ENCODE peak calls at places on chromosome 9, in four cellular contexts. A, D, H and K are unnamed samples.

GRCh38 chr9:37105169-37105750 is 15.1 kb upstream of the ZCCHC7 start:
- DNase-seq in A (no peak), D (no peak), H (no peak), K (no peak)

GRCh38 chr9:109161471-109161870 is 5.6 kb downstream of the FRRS1L start:
- DNase-seq in A (no peak), D (no peak), H (no peak), K (no peak)

GRCh38 chr9:82334286-82334685 is 345.7 kb downstream of the SPATA31D1 start:
- DNase-seq in A (no peak), D (no peak), H (peak; percentile 12), K (no peak)

GRCh38 chr9:36671561-36671960 is 98.9 kb downstream of the MELK start:
- DNase-seq in A (no peak), D (no peak), H (no peak), K (no peak)

GRCh38 chr9:5388026-5388806 is 48.5 kb upstream of the RLN1 start:
- DNase-seq in A (no peak), D (no peak), H (peak; percentile 38), K (no peak)

GRCh38 chr9:33458444-33458843 is 11.1 kb upstream of the AQP3 start:
- DNase-seq in A (no peak), D (peak; percentile 61), H (no peak), K (no peak)

GRCh38 chr9:95506692-95507455 is 9.9 kb downstream of the PTCH1 start:
- DNase-seq in A (no peak), D (peak; percentile 54), H (peak; percentile 73), K (no peak)

GRCh38 chr9:73172811-73173210 is 21.1 kb downstream of the ANXA1 start:
- DNase-seq in A (no peak), D (no peak), H (no peak), K (no peak)

GRCh38 chr9:22049411-22049810 is 40.3 kb upstream of the CDKN2B start:
- DNase-seq in A (no peak), D (no peak), H (peak; percentile 56), K (no peak)

GRCh38 chr9:35658894-35659220 is 765 bp downstream of the CCDC107 start:
- DNase-seq in A (no peak), D (no peak), H (peak; percentile 64), K (no peak)

GRCh38 chr9:121820286-121821005 is 169.0 kb downstream of the DAB2IP start:
- DNase-seq in A (no peak), D (no peak), H (no peak), K (no peak)

GRCh38 chr9:136329636-136330405 is 2.5 kb downstream of the GPSM1 start:
- DNase-seq in A (no peak), D (no peak), H (no peak), K (no peak)

GRCh38 chr9:26310294-26310693 is 582.3 kb downstream of the CAAP1 start:
- DNase-seq in A (no peak), D (no peak), H (no peak), K (no peak)

GRCh38 chr9:108104991-108105390 is 615.4 kb upstream of the KLF4 start:
- DNase-seq in A (no peak), D (no peak), H (no peak), K (no peak)

GRCh38 chr9:31894008-31894407 is 490.4 kb upstream of the ACO1 start:
- DNase-seq in A (no peak), D (no peak), H (no peak), K (no peak)

GRCh38 chr9:136119259-136120118 is 814 bp upstream of the TMEM250 start:
- DNase-seq in A (no peak), D (no peak), H (peak; percentile 27), K (no peak)

GRCh38 chr9:129460323-129461261 is 160.3 kb downstream of the C9orf50 start:
- DNase-seq in A (peak; percentile 98), D (peak; percentile 97), H (peak; percentile 99), K (peak; percentile 98)
- TF ChIP-seq CTCF in A (no peak), D (peak; percentile 10), H (no peak), K (no peak)

GRCh38 chr9:91771027-91771426 is 179.0 kb downstream of the ROR2 start:
- DNase-seq in A (no peak), D (no peak), H (peak; percentile 87), K (no peak)
- TF ChIP-seq CTCF in A (peak; percentile 20), D (no peak), H (peak; percentile 56), K (no peak)

GRCh38 chr9:130156672-130157071 is 15.5 kb upstream of the NCS1 start:
- DNase-seq in A (no peak), D (no peak), H (no peak), K (no peak)
- TF ChIP-seq CTCF in A (no peak), D (no peak), H (no peak), K (no peak)

DNA sequence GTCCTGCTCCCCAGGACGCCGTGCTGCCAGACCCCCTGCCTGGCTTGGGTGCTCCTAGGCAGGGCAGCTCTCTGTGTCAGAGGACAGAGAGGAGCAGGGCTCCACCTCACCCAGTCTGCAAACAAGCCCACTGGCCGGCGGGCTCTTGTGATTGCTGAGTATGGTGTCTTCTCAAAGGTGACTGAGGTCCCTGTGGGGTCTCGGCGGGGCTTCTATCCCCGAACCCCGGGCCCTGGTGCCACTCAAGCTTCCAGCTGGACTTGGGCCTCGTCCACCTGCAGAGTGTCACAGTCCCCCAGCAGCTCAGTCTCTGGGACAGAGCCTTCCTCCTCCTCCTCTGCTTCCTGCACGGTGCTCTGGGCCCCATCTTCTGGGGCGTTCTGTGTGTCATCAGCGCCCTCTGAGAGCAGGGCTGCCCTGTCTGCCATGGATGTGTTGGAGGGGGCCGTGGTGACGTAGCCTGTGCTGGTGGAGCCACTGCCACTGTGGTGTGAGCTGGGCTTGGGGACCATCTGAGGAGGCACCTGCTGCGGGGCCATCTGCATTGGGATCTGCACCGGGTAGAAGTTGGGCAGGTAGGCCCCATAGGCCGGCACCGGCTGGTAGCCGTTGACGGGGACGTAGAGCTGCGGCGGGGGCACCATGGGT is 226.5 kb downstream of the ROR2 start:
- DNase-seq in A (no peak), D (no peak), H (no peak), K (no peak)
- TF ChIP-seq CTCF in A (no peak), D (no peak), H (no peak), K (no peak)

DNA sequence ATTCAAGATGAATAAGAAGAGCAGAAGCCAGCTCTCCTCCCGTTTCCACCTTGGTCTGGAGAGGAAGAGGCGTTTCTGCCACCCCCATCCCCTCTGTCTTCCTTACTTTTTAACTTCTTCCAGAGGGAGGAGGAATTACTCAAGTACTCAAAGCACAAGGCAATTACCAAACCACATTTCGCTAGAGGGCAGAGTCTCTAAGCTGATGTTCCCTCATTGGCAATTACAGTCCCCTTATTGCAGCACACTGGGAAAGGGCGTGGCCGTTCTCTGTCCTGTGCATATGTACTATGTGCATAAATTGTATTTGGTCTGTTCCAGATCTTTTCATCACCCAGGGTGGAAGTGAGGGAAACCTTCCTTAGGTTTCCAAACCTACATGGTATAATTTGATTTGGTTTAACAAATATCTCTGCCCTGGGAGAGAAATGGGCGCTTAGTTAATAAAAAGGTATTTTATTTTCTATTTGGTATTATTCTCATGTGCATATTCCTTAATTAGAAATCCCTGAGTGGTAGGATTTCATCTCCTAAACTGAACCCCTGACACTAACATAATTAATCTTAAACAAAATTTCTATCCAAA is 29.8 kb upstream of the ALDOB start:
- DNase-seq in A (peak; percentile 58), D (no peak), H (peak; percentile 62), K (no peak)
- TF ChIP-seq CTCF in A (peak; percentile 33), D (no peak), H (peak; percentile 54), K (no peak)

GRCh38 chr9:105865315-105865714 is 171.0 kb downstream of the TMEM38B start:
- DNase-seq in A (no peak), D (no peak), H (no peak), K (no peak)

GRCh38 chr9:105862002-105862401 is 167.7 kb downstream of the TMEM38B start:
- DNase-seq in A (no peak), D (no peak), H (no peak), K (no peak)

GRCh38 chr9:105859428-105860091 is 165.2 kb downstream of the TMEM38B start:
- DNase-seq in A (no peak), D (no peak), H (no peak), K (no peak)

GRCh38 chr9:105860526-105860925 is 166.2 kb downstream of the TMEM38B start:
- DNase-seq in A (no peak), D (no peak), H (no peak), K (no peak)

GRCh38 chr9:105864248-105864898 is 170.0 kb downstream of the TMEM38B start:
- DNase-seq in A (no peak), D (no peak), H (no peak), K (no peak)
- TF ChIP-seq CTCF in A (no peak), D (no peak), H (no peak), K (no peak)